ENCODE peak calls at places on chromosomes 7 and 10, in seven cellular contexts. Y is A549, U is IMR-90, F is transverse colon, P is heart right ventricle, N is adrenal gland, K is cardiac muscle cell. L is an unnamed sample.

GRCh38 chr10:6665847-6666246 is 85.8 kb upstream of the PRKCQ start:
- DNase-seq in Y (no peak), U (no peak), F (no peak), P (no peak), N (no peak), K (no peak), L (no peak)

GRCh38 chr7:47497367-47498096 is 84.4 kb downstream of the TNS3 start:
- DNase-seq in Y (no peak), U (no peak), F (no peak), P (no peak), N (no peak), K (no peak), L (no peak)

GRCh38 chr10:93999401-93999851 is 5.7 kb downstream of the PLCE1 start:
- DNase-seq in Y (no peak), U (peak; percentile 63), F (peak; percentile 69), P (peak; percentile 53), N (peak; percentile 13), K (peak; percentile 50), L (peak; percentile 43)

GRCh38 chr10:61000769-61001730 is 57.1 kb upstream of the RHOBTB1 start:
- DNase-seq in Y (peak; percentile 59), U (peak; percentile 11), F (peak; percentile 29), P (no peak), N (peak; percentile 40), K (peak; percentile 66), L (no peak)

GRCh38 chr10:314871-315270 is 179.6 kb downstream of the ZMYND11 start:
- DNase-seq in Y (no peak), U (peak; percentile 29), F (no peak), P (no peak), N (no peak), K (no peak), L (no peak)

GRCh38 chr10:35379226-35380137 is 43.2 kb downstream of the CCNY start:
- DNase-seq in Y (no peak), U (peak; percentile 88), F (no peak), P (peak; percentile 80), N (peak; percentile 28), K (no peak), L (no peak)

GRCh38 chr7:50791363-50791762 is 8.7 kb upstream of the GRB10 start:
- DNase-seq in Y (no peak), U (no peak), F (no peak), P (no peak), N (no peak), K (no peak), L (no peak)

GRCh38 chr10:50874723-50875122 is 10.7 kb downstream of the A1CF start:
- DNase-seq in Y (no peak), U (no peak), F (peak; percentile 22), P (no peak), N (no peak), K (no peak), L (no peak)

GRCh38 chr10:86303626-86304025 is 63.0 kb downstream of the GRID1 start:
- DNase-seq in Y (no peak), U (no peak), F (no peak), P (no peak), N (no peak), K (no peak), L (no peak)

GRCh38 chr10:4541292-4541691 is 284.7 kb upstream of the AKR1E2 start:
- DNase-seq in Y (no peak), U (peak; percentile 90), F (peak; percentile 19), P (no peak), N (no peak), K (no peak), L (no peak)

GRCh38 chr7:130380121-130380860 is at the start of gene CPA1:
- DNase-seq in Y (no peak), U (no peak), F (no peak), P (no peak), N (no peak), K (peak; percentile 53), L (no peak)

GRCh38 chr7:155594961-155595366 is 48.6 kb upstream of the CNPY1 start:
- DNase-seq in Y (no peak), U (no peak), F (no peak), P (no peak), N (no peak), K (no peak), L (no peak)

DNA sequence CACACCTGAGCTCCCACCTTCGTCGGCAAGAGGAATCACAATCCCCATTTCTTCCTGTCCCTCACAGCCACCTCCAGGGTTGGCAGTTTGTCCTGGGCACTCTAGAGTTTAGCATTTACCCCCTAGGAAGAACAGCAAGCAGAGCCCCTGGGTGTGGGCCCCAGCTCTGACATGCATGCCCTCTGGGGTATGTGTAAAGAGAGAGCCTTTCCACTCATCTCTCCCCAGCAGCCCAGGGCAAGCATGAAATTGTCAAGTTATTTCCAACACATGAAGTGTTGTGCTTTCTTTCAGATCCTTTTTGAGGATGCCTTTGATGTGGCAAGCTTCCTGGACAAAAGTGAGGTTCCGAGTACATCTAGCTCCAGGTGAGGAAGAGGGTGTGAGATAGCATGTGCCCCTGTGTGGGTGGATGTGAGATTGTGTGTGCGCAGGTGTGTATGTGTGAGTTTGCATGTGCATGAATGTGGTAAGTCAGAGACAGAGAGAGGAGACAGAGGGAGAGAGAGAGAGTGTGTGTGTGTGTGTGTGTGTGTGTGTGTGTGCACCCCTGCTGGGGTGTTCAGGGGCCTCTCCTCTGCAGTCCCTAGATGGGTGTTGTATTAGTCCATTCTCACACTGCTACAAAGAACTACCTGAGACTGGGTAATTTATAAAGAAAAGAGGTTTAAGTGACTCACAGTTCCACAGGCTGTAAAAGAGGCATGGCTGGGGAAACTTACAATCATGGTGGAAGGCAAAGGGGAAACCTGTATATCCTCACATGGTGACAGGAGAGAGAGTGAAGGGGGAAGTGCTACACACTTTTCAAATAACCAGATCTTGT is 18.1 kb downstream of the STRA8 start:
- DNase-seq in Y (no peak), U (no peak), F (no peak), P (no peak), N (no peak), K (no peak), L (no peak)
- H3K27ac ChIP-seq in Y (no peak overlapping the region), U (no peak overlapping the region), F (no peak overlapping the region), P (no peak overlapping the region), N (no peak overlapping the region), K (no peak overlapping the region), L (no peak overlapping the region)

GRCh38 chr10:17758896-17759295 is 6.9 kb downstream of the TMEM236 start:
- DNase-seq in Y (no peak), U (no peak), F (no peak), P (no peak), N (no peak), K (no peak), L (no peak)
- H3K4me3 ChIP-seq in Y (no peak overlapping the region), U (no peak overlapping the region), F (no peak overlapping the region), P (no peak overlapping the region), N (no peak overlapping the region), K (no peak overlapping the region), L (no peak overlapping the region)

GRCh38 chr7:138565071-138565450 is 105.0 kb downstream of the TRIM24 start:
- DNase-seq in Y (no peak), U (no peak), F (no peak), P (no peak), N (no peak), K (no peak), L (no peak)
- H3K27ac ChIP-seq in Y (no peak overlapping the region), U (peak overlapping the region; percentile 25), F (no peak overlapping the region), P (no peak overlapping the region), N (peak overlapping the region; percentile 60), K (no peak overlapping the region), L (no peak overlapping the region)

DNA sequence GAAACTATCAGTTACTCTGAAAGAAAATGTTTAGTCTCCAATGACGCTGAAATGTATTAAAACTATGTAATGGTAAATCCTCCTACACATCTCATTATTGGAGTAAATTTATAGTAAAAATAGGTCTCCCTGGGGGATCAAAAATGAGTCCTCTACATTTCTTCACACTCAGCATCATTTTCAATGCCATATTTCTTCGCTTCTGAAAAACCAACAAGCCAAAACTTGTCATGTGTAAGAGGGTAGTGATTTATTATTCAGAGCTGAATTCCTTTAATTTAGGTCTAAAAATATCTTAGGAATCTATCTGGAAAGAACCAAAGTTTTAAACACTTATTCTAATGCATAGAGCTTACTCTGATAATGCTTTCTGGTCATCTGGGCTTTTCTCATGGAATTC is 3.0 kb downstream of the PDK4 start:
- DNase-seq in Y (no peak), U (no peak), F (no peak), P (no peak), N (no peak), K (no peak), L (no peak)
- H3K4me3 ChIP-seq in Y (peak overlapping the region; percentile 56), U (no peak overlapping the region), F (peak overlapping the region; percentile 41), P (peak overlapping the region; percentile 91), N (no peak overlapping the region), K (no peak overlapping the region), L (no peak overlapping the region)

L was measured in lung.